ENCODE peak calls at places on chromosomes 2 and 18, in five cellular contexts. K is GM12864; D is substantia nigra; Y is WTC11; F is effector memory CD8-positive, alpha-beta T cell. J is an unnamed sample.

GRCh38 chr2:206452242-206452641 is 8.9 kb downstream of the ADAM23 start:
- DNase-seq in K (peak; percentile 44), D (no peak), Y (no peak), F (no peak), J (no peak)

GRCh38 chr2:232293191-232293590 is 85.4 kb upstream of the ALPP start:
- DNase-seq in K (no peak), D (no peak), Y (no peak), F (no peak), J (no peak)

GRCh38 chr2:71742953-71743601 is 289.7 kb downstream of the DYSF start:
- DNase-seq in K (no peak), D (no peak), Y (no peak), F (no peak), J (no peak)

GRCh38 chr2:121005512-121005911 is 269.8 kb downstream of the GLI2 start:
- DNase-seq in K (no peak), D (no peak), Y (no peak), F (no peak), J (no peak)

GRCh38 chr2:179671314-179671713 is 190.1 kb downstream of the ZNF385B start:
- DNase-seq in K (no peak), D (no peak), Y (no peak), F (no peak), J (no peak)

GRCh38 chr18:79459946-79460345 is 64.2 kb downstream of the NFATC1 start:
- DNase-seq in K (no peak), D (no peak), Y (no peak), F (no peak), J (no peak)

GRCh38 chr18:29218101-29218500 is 1041.2 kb upstream of the CDH2 start:
- DNase-seq in K (no peak), D (no peak), Y (no peak), F (no peak), J (no peak)

GRCh38 chr2:26870585-26871095 is 22.7 kb downstream of the DPYSL5 start:
- DNase-seq in K (no peak), D (no peak), Y (no peak), F (no peak), J (no peak)

GRCh38 chr18:22168360-22168921 is 948 bp upstream of the GATA6 start:
- DNase-seq in K (no peak), D (no peak), Y (peak; percentile 23), F (peak; percentile 33), J (no peak)

GRCh38 chr2:229708335-229708734 is 6.0 kb downstream of the DNER start:
- DNase-seq in K (no peak), D (no peak), Y (no peak), F (no peak), J (no peak)

GRCh38 chr2:145108385-145108784 is 588.5 kb upstream of the ZEB2 start:
- DNase-seq in K (no peak), D (no peak), Y (no peak), F (no peak), J (no peak)

GRCh38 chr2:240000671-240001070 is 24.5 kb downstream of the NDUFA10 start:
- DNase-seq in K (no peak), D (no peak), Y (no peak), F (no peak), J (no peak)

GRCh38 chr2:191245046-191245868 is at the start of gene MYO1B:
- DNase-seq in K (no peak), D (no peak), Y (peak; percentile 86), F (peak; percentile 17), J (no peak)

GRCh38 chr2:44053456-44053855 is 57.7 kb upstream of the LRPPRC start:
- DNase-seq in K (no peak), D (no peak), Y (no peak), F (no peak), J (no peak)